ENCODE peak calls at places on chromosome 6, in nine cellular contexts. C, R, W, S, U, K, D, L and V are unnamed samples.

GRCh38 chr6:39818695-39819094 is 26.5 kb downstream of the DAAM2 start:
- DNase-seq in C (no peak), R (no peak), W (no peak), S (no peak), U (no peak), K (no peak), D (peak), L (no peak), V (no peak)

GRCh38 chr6:34145161-34146020 is 496 bp downstream of the GRM4 start:
- DNase-seq in C (no peak), R (no peak), W (peak), S (peak), U (peak), K (peak), D (peak), L (peak), V (no peak)

GRCh38 chr6:43898358-43899131 is 128.5 kb downstream of the VEGFA start:
- DNase-seq in C (no peak), R (no peak), W (no peak), S (no peak), U (no peak), K (no peak), D (no peak), L (no peak), V (no peak)

GRCh38 chr6:143449731-143450452 is 603 bp downstream of the ADAT2 start:
- DNase-seq in C (no peak), R (peak), W (no peak), S (peak), U (peak), K (no peak), D (peak), L (peak), V (no peak)

GRCh38 chr6:41334482-41335023 is 855 bp upstream of the NCR2 start:
- DNase-seq in C (no peak), R (no peak), W (no peak), S (no peak), U (no peak), K (no peak), D (no peak), L (no peak), V (no peak)

GRCh38 chr6:13943943-13944342 is 19.2 kb downstream of the RNF182 start:
- DNase-seq in C (no peak), R (no peak), W (no peak), S (no peak), U (no peak), K (no peak), D (no peak), L (no peak), V (no peak)

GRCh38 chr6:163459536-163459935 is 45.0 kb downstream of the QKI start:
- DNase-seq in C (no peak), R (no peak), W (no peak), S (no peak), U (no peak), K (no peak), D (no peak), L (no peak), V (no peak)

GRCh38 chr6:115896538-115897129 is 164.1 kb downstream of the FRK start:
- DNase-seq in C (no peak), R (peak), W (no peak), S (no peak), U (no peak), K (no peak), D (peak), L (no peak), V (peak)

GRCh38 chr6:19465760-19466159 is 371.4 kb upstream of the ID4 start:
- DNase-seq in C (no peak), R (peak), W (no peak), S (no peak), U (no peak), K (no peak), D (peak), L (no peak), V (peak)

GRCh38 chr6:71279321-71279720 is 9.3 kb upstream of the OGFRL1 start:
- DNase-seq in C (no peak), R (no peak), W (no peak), S (no peak), U (no peak), K (no peak), D (no peak), L (no peak), V (no peak)

GRCh38 chr6:81892911-81893310 is 140.4 kb upstream of the TENT5A start:
- DNase-seq in C (no peak), R (no peak), W (no peak), S (no peak), U (no peak), K (no peak), D (no peak), L (no peak), V (no peak)

GRCh38 chr6:131255911-131256310 is 120.6 kb downstream of the AKAP7 start:
- DNase-seq in C (no peak), R (no peak), W (no peak), S (no peak), U (no peak), K (no peak), D (no peak), L (no peak), V (no peak)

GRCh38 chr6:89655122-89655521 is 16.6 kb upstream of the LYRM2 start:
- DNase-seq in C (no peak), R (no peak), W (no peak), S (no peak), U (no peak), K (no peak), D (no peak), L (no peak), V (no peak)

GRCh38 chr6:22067127-22067526 is 229.7 kb downstream of the PRL start:
- DNase-seq in C (no peak), R (no peak), W (no peak), S (no peak), U (no peak), K (no peak), D (no peak), L (no peak), V (no peak)

GRCh38 chr6:41373367-41373918 is 38.0 kb downstream of the NCR2 start:
- DNase-seq in C (no peak), R (no peak), W (no peak), S (no peak), U (no peak), K (no peak), D (no peak), L (no peak), V (no peak)

GRCh38 chr6:137923866-137924616 is 57.0 kb downstream of the TNFAIP3 start:
- DNase-seq in C (no peak), R (no peak), W (no peak), S (no peak), U (no peak), K (no peak), D (no peak), L (no peak), V (no peak)

GRCh38 chr6:55069132-55069781 is 105.1 kb upstream of the HCRTR2 start:
- DNase-seq in C (peak), R (peak), W (no peak), S (no peak), U (no peak), K (no peak), D (peak), L (no peak), V (peak)

GRCh38 chr6:137378100-137378390 is 116.1 kb downstream of the OLIG3 start:
- DNase-seq in C (no peak), R (no peak), W (no peak), S (no peak), U (no peak), K (no peak), D (no peak), L (no peak), V (no peak)

GRCh38 chr6:25089442-25089841 is 153.7 kb upstream of the RIPOR2 start:
- DNase-seq in C (no peak), R (peak), W (no peak), S (no peak), U (no peak), K (no peak), D (peak), L (no peak), V (no peak)

GRCh38 chr6:18302561-18303439 is 38.5 kb upstream of the DEK start:
- DNase-seq in C (no peak), R (no peak), W (no peak), S (no peak), U (no peak), K (no peak), D (no peak), L (no peak), V (peak)

GRCh38 chr6:90938116-90938515 is 351.2 kb upstream of the MAP3K7 start:
- DNase-seq in C (no peak), R (peak), W (no peak), S (no peak), U (no peak), K (no peak), D (peak), L (no peak), V (no peak)

GRCh38 chr6:41358503-41358902 is 23.1 kb downstream of the NCR2 start:
- DNase-seq in C (no peak), R (no peak), W (no peak), S (no peak), U (no peak), K (no peak), D (no peak), L (no peak), V (no peak)

GRCh38 chr6:3650959-3651697 is 100.4 kb downstream of the PXDC1 start:
- DNase-seq in C (no peak), R (no peak), W (no peak), S (no peak), U (no peak), K (no peak), D (no peak), L (no peak), V (no peak)

GRCh38 chr6:25717856-25718740 is 36.4 kb upstream of the SLC17A4 start:
- DNase-seq in C (no peak), R (peak), W (no peak), S (no peak), U (no peak), K (no peak), D (peak), L (no peak), V (peak)

GRCh38 chr6:12576389-12576788 is 140.2 kb upstream of the PHACTR1 start:
- DNase-seq in C (no peak), R (peak), W (no peak), S (no peak), U (no peak), K (no peak), D (peak), L (no peak), V (peak)

GRCh38 chr6:125974214-125974866 is 12.0 kb upstream of the TRMT11 start:
- DNase-seq in C (no peak), R (peak), W (no peak), S (no peak), U (no peak), K (no peak), D (peak), L (no peak), V (peak)

GRCh38 chr6:145423936-145424335 is 311.4 kb downstream of the EPM2A start:
- DNase-seq in C (no peak), R (no peak), W (no peak), S (no peak), U (no peak), K (no peak), D (no peak), L (no peak), V (no peak)